ENCODE peak calls at places on chromosomes 6 and 20, in nine cellular contexts. P is CD4-positive, alpha-beta memory T cell; B is IMR-90; Q is esophagus squamous epithelium; G is naive thymus-derived CD4-positive, alpha-beta T cell; H is ascending aorta; T is A549; J is tibial artery; F is K562. O is an unnamed sample.

GRCh38 chr20:1474325-1474724 is 7.7 kb upstream of the NSFL1C start:
- DNase-seq in Q (no peak), B (no peak), T (no peak), P (no peak), H (no peak), G (no peak), J (no peak), F (no peak), O (no peak)

GRCh38 chr6:37643851-37644672 is 53.6 kb downstream of the MDGA1 start:
- DNase-seq in T (no peak), F (peak), H (no peak), B (peak), G (no peak), J (no peak), Q (no peak), P (peak), O (no peak)

GRCh38 chr20:32906200-32906599 is 47.5 kb downstream of the EFCAB8 start:
- DNase-seq in J (no peak), G (no peak), H (no peak), P (no peak), B (no peak), F (no peak), Q (no peak), T (no peak), O (no peak)

GRCh38 chr20:44678247-44678646 is 26.7 kb upstream of the ADA start:
- DNase-seq in G (no peak), H (no peak), Q (no peak), P (no peak), J (no peak), T (no peak), F (no peak), B (no peak), O (no peak)

GRCh38 chr6:131065112-131065823 is 2.2 kb upstream of the EPB41L2 start:
- DNase-seq in P (no peak), T (no peak), J (no peak), F (no peak), B (no peak), H (no peak), G (no peak), Q (no peak), O (no peak)

GRCh38 chr6:21213492-21213891 is 380.1 kb upstream of the SOX4 start:
- DNase-seq in B (no peak), Q (no peak), H (no peak), G (no peak), P (no peak), T (no peak), F (no peak), J (no peak), O (no peak)

GRCh38 chr6:166678426-166678825 is 51.4 kb upstream of the RPS6KA2 start:
- DNase-seq in Q (no peak), F (no peak), T (peak), P (no peak), G (no peak), B (peak), H (no peak), J (no peak), O (no peak)

GRCh38 chr20:34532751-34533150 is 16.5 kb downstream of the DYNLRB1 start:
- DNase-seq in T (no peak), Q (no peak), G (no peak), H (no peak), J (peak), B (no peak), F (no peak), P (no peak), O (no peak)

GRCh38 chr20:25296094-25297093 is 48.5 kb downstream of the PYGB start:
- DNase-seq in B (peak), F (peak), H (no peak), P (peak), G (no peak), T (peak), J (no peak), Q (no peak), O (no peak)

GRCh38 chr20:56826971-56827645 is 198.0 kb downstream of the TFAP2C start:
- DNase-seq in B (no peak), J (no peak), Q (no peak), G (no peak), H (no peak), T (no peak), P (no peak), F (no peak), O (no peak)

GRCh38 chr6:37622639-37623038 is 75.0 kb downstream of the MDGA1 start:
- DNase-seq in B (no peak), T (no peak), J (no peak), P (no peak), H (no peak), Q (no peak), F (no peak), G (peak), O (no peak)

GRCh38 chr6:89148016-89148750 is 2.3 kb downstream of the PM20D2 start:
- DNase-seq in T (no peak), J (no peak), P (no peak), B (peak), G (no peak), F (peak), H (no peak), Q (no peak), O (no peak)

GRCh38 chr20:59647271-59647670 is 42.9 kb downstream of the PHACTR3 start:
- DNase-seq in G (no peak), Q (no peak), F (no peak), T (no peak), J (no peak), P (no peak), B (no peak), H (no peak), O (no peak)

GRCh38 chr20:36645998-36646397 is at the start of gene SLA2:
- DNase-seq in H (no peak), G (peak), F (no peak), T (no peak), B (no peak), Q (no peak), P (peak), J (no peak), O (peak)

GRCh38 chr6:87251225-87251624 is 71.2 kb upstream of the SMIM8 start:
- DNase-seq in P (no peak), H (no peak), Q (no peak), G (no peak), T (no peak), B (no peak), F (no peak), J (no peak), O (no peak)

GRCh38 chr6:7270320-7271204 is 42.4 kb downstream of the SSR1 start:
- DNase-seq in J (no peak), F (no peak), Q (no peak), P (no peak), T (no peak), G (no peak), H (no peak), B (no peak), O (no peak)

GRCh38 chr6:6577736-6578135 is 10.8 kb upstream of the LY86 start:
- DNase-seq in Q (no peak), P (no peak), J (no peak), B (no peak), F (no peak), T (no peak), H (no peak), G (no peak), O (no peak)

GRCh38 chr6:148525453-148525852 is 182.8 kb downstream of the SASH1 start:
- DNase-seq in T (no peak), Q (no peak), H (peak), P (no peak), F (peak), B (peak), G (no peak), J (no peak), O (no peak)

GRCh38 chr6:33189164-33189563 is 3.1 kb downstream of the COL11A2 start:
- DNase-seq in T (no peak), Q (no peak), B (no peak), P (no peak), F (no peak), G (no peak), J (no peak), H (no peak), O (peak)

GRCh38 chr6:52787917-52788316 is 15.7 kb downstream of the GSTA1 start:
- DNase-seq in H (no peak), J (no peak), F (no peak), G (no peak), P (no peak), Q (no peak), T (no peak), B (no peak), O (no peak)

GRCh38 chr6:119739776-119740175 is 390.2 kb upstream of the MAN1A1 start:
- DNase-seq in J (no peak), H (no peak), P (no peak), Q (no peak), B (no peak), T (no peak), G (no peak), F (peak), O (no peak)

GRCh38 chr6:112044196-112044595 is 9.7 kb upstream of the CCN6 start:
- DNase-seq in F (no peak), T (no peak), B (no peak), H (no peak), P (no peak), Q (no peak), J (no peak), G (no peak), O (no peak)

GRCh38 chr20:2838847-2839671 is 1.4 kb downstream of the PCED1A start:
- DNase-seq in T (no peak), B (no peak), Q (no peak), J (no peak), G (peak), F (no peak), H (no peak), P (no peak), O (no peak)

GRCh38 chr6:105705608-105706007 is 302.7 kb upstream of the PREP start:
- DNase-seq in P (no peak), J (no peak), H (no peak), F (no peak), T (no peak), B (no peak), Q (no peak), G (no peak), O (no peak)

GRCh38 chr20:2652724-2653510 is 485 bp downstream of the NOP56 start:
- DNase-seq in F (no peak), G (no peak), J (peak), B (no peak), H (peak), T (no peak), P (no peak), Q (no peak), O (peak)

GRCh38 chr6:76992553-76992952 is 470.7 kb downstream of the HTR1B start:
- DNase-seq in T (no peak), P (no peak), G (no peak), Q (no peak), H (no peak), J (no peak), B (no peak), F (no peak), O (no peak)

GRCh38 chr6:153058291-153058690 is 55.8 kb upstream of the MTRF1L start:
- DNase-seq in J (no peak), T (no peak), P (no peak), F (no peak), H (no peak), G (no peak), Q (no peak), B (peak), O (no peak)

GRCh38 chr6:110039996-110040383 is 61.9 kb downstream of the GPR6 start:
- DNase-seq in F (peak), B (peak), H (no peak), Q (no peak), P (peak), G (peak), T (no peak), J (no peak), O (no peak)

GRCh38 chr6:21350917-21351316 is 242.6 kb upstream of the SOX4 start:
- DNase-seq in Q (no peak), B (no peak), H (no peak), P (no peak), F (no peak), G (no peak), T (no peak), J (no peak), O (no peak)

GRCh38 chr6:123810214-123810613 is 6.5 kb downstream of the NKAIN2 start:
- DNase-seq in P (no peak), H (no peak), T (no peak), Q (no peak), G (no peak), F (no peak), J (no peak), B (no peak), O (no peak)

DNA sequence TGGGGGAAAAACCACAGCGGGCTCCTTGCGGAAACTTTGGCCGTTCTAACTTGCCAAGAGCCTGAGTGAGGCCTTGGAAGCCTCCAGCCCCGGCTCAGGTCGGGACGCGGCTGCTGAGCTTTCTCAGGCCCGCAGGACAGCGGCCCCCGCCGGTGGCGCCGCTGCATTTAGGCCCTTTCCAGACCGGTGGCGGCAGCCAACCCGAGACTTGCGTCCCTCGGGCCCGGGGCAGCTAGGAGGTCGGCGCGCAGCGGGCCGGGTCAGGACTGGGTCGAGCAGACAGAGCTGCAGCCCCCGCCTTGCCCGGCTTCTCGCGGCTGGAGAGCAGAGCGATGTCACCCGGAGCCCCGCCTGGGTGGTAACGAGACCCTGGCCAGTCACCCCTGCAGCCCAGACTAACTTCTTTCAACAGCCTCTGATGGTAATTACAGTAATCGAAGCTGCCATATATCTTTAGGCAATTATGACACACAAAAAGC is 2.7 kb downstream of the NR2E1 start:
- DNase-seq in B (no peak), Q (no peak), H (peak), T (no peak), J (no peak), F (no peak), G (peak), P (no peak), O (peak)
- H3K4me3 ChIP-seq in B (no peak), Q (peak), H (peak), T (no peak), J (peak), F (no peak), G (peak), P (peak), O (peak)

DNA sequence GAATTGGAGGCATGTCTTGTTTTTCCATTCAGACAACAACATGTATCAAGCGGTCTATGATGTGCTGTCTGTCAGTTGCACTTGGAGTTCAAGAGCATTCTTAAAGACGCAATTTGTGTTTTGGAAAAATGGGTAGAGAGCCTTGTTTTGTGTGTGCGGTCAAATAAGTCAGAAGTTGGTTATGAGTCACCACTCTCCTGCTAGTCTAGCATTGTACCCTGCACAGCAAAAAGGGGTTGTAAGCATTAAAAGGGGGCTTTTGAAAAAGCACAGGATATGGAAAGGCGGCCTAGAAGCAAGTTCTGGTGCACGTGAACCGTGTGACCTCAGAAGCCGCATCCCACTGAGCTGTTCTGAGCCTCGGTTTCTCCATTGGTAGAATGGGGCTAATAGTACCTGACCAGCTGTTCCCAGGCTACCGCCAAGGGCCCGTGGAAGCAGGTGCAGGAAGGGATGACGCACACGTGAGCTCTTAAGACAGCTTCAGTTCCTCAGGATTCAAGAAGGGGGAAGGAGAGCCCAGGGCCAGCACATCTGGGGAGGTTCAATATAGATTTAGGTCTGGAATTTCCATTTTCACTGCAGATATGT is 61.6 kb upstream of the SNX9 start:
- DNase-seq in T (no peak), H (no peak), F (no peak), B (peak), P (peak), J (no peak), G (peak), Q (no peak), O (no peak)
- H3K27ac ChIP-seq in T (peak), H (peak), F (no peak), B (no peak), P (no peak), J (peak), G (no peak), Q (peak), O (no peak)

GRCh38 chr20:64083380-64084208 is 604 bp downstream of the LKAAEAR1 start:
- DNase-seq in P (peak), F (peak), B (peak), H (peak), Q (no peak), G (peak), J (no peak), T (peak), O (peak)
- H3K4me3 ChIP-seq in P (peak), F (peak), B (peak), H (peak), Q (peak), G (peak), J (peak), T (peak), O (peak)

DNA sequence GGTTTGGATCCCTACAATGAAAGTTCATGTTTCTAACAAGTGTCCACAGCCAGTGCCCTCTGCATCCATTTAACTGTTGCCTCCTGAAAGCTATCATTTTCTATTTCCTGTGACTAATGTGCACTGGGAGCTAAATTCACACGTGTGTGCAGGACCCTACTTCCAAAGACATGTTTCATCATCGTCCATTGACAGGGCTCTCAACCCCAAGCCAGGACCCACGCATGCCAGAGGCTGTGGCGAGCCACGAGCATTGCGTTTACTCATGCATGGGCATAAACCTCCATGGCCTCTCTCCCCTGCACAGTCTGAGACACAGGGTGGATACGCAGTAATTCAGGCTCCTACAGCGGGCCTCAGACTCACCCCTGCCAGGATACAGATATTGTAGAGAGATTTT is 153.2 kb downstream of the MAFB start:
- DNase-seq in T (no peak), F (no peak), Q (no peak), B (no peak), J (no peak), G (no peak), P (no peak), H (no peak), O (no peak)
- H3K27ac ChIP-seq in T (no peak), F (no peak), Q (no peak), B (no peak), J (no peak), G (no peak), P (no peak), H (no peak), O (no peak)

GRCh38 chr6:142692942-142693341 is 252.0 kb downstream of the HIVEP2 start:
- DNase-seq in F (peak), T (peak), Q (no peak), B (peak), J (peak), G (peak), H (peak), P (peak), O (peak)

GRCh38 chr6:142695016-142695415 is 250.0 kb downstream of the HIVEP2 start:
- DNase-seq in J (no peak), Q (no peak), H (no peak), B (peak), G (no peak), T (no peak), F (no peak), P (no peak), O (no peak)

GRCh38 chr6:142693446-142693845 is 251.5 kb downstream of the HIVEP2 start:
- DNase-seq in H (no peak), J (no peak), B (peak), F (no peak), P (no peak), Q (no peak), T (no peak), G (no peak), O (no peak)

GRCh38 chr6:142696123-142696522 is 248.9 kb downstream of the HIVEP2 start:
- DNase-seq in G (no peak), B (no peak), F (no peak), P (no peak), J (no peak), Q (no peak), H (no peak), T (no peak), O (no peak)

GRCh38 chr6:142694054-142694453 is 250.9 kb downstream of the HIVEP2 start:
- DNase-seq in P (no peak), H (no peak), F (no peak), J (no peak), G (no peak), Q (no peak), B (peak), T (no peak), O (no peak)
- H3K4me3 ChIP-seq in P (no peak), H (no peak), F (no peak), J (no peak), G (no peak), Q (no peak), B (no peak), T (no peak), O (no peak)

GRCh38 chr20:50101281-50101680 is 11.7 kb downstream of the UBE2V1 start:
- DNase-seq in J (no peak), B (no peak), F (no peak), H (peak), G (no peak), Q (no peak), T (no peak), P (no peak), O (no peak)

GRCh38 chr20:50100552-50100951 is 12.4 kb downstream of the UBE2V1 start:
- DNase-seq in B (no peak), Q (no peak), J (no peak), H (no peak), G (no peak), P (no peak), T (no peak), F (no peak), O (no peak)

GRCh38 chr20:50099565-50099991 is 13.4 kb downstream of the UBE2V1 start:
- DNase-seq in P (no peak), Q (no peak), F (no peak), H (peak), T (no peak), B (no peak), G (no peak), J (no peak), O (no peak)

GRCh38 chr20:50098259-50098658 is 14.7 kb downstream of the UBE2V1 start:
- DNase-seq in B (no peak), Q (no peak), G (no peak), P (no peak), T (no peak), F (peak), J (no peak), H (peak), O (no peak)

GRCh38 chr20:50099121-50099520 is 13.8 kb downstream of the UBE2V1 start:
- DNase-seq in H (no peak), G (no peak), J (no peak), T (no peak), B (no peak), P (no peak), F (no peak), Q (no peak), O (no peak)
- H3K27ac ChIP-seq in H (no peak), G (no peak), J (no peak), T (no peak), B (no peak), P (no peak), F (no peak), Q (peak), O (peak)

DNA sequence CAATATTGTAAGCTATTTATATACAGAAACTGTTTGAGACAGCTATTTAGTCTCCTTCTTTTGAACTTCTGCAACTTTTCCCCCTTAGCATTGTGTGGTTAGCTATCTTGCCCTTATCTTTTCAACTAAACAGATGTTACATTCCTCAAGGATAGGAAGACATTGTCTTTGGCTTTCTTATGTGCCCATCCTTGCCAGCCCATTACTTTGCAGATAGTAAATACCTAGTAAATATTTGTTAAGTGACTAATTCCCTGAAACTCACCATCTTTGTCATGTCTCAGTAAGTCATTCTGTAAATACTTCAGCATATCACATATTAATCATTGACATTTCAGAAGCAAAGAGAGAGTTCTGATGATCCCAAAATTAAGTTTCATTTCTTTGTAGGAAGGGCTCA is 69.1 kb upstream of the FLRT3 start:
- DNase-seq in Q (no peak), B (peak), J (no peak), H (no peak), T (peak), G (no peak), P (no peak), F (no peak), O (no peak)
- H3K4me3 ChIP-seq in Q (no peak), B (no peak), J (no peak), H (no peak), T (no peak), G (no peak), P (no peak), F (no peak), O (no peak)

GRCh38 chr6:35476004-35476403 is 7.8 kb downstream of the RPL10A start:
- DNase-seq in P (no peak), Q (no peak), F (no peak), B (no peak), T (no peak), G (no peak), J (no peak), H (no peak), O (no peak)
- H3K27ac ChIP-seq in P (no peak), Q (no peak), F (no peak), B (no peak), T (no peak), G (no peak), J (no peak), H (no peak), O (no peak)

O was measured in lower lobe of right lung.